ENCODE peak calls at places on chromosome 20, in ten cellular contexts. N, B, X, H, L, I, J, D, V and P are unnamed samples.

GRCh38 chr20:56957737-56958553 is 308.5 kb downstream of the BMP7 start:
- DNase-seq in N (peak), B (no peak), X (no peak), H (no peak), L (no peak), I (no peak), J (no peak), D (no peak), V (no peak), P (no peak)

GRCh38 chr20:50281831-50282591 is 91.4 kb downstream of the CEBPB start:
- DNase-seq in N (no peak), B (no peak), X (no peak), H (no peak), L (no peak), I (no peak), J (no peak), D (no peak), V (no peak), P (no peak)

GRCh38 chr20:32396656-32397160 is 38.6 kb downstream of the ASXL1 start:
- DNase-seq in N (peak), B (no peak), X (no peak), H (no peak), L (no peak), I (no peak), J (peak), D (no peak), V (no peak), P (no peak)

GRCh38 chr20:19974621-19975435 is 42.3 kb upstream of the NAA20 start:
- DNase-seq in N (peak), B (peak), X (no peak), H (peak), L (peak), I (peak), J (peak), D (peak), V (no peak), P (peak)

GRCh38 chr20:9616455-9616805 is 102.0 kb downstream of the LAMP5 start:
- DNase-seq in N (no peak), B (no peak), X (no peak), H (no peak), L (no peak), I (no peak), J (no peak), D (no peak), V (no peak), P (no peak)

GRCh38 chr20:46009847-46010246 is 1.1 kb downstream of the MMP9 start:
- DNase-seq in N (no peak), B (no peak), X (no peak), H (no peak), L (no peak), I (no peak), J (no peak), D (no peak), V (no peak), P (no peak)

GRCh38 chr20:51531712-51532456 is 10.6 kb downstream of the NFATC2 start:
- DNase-seq in N (no peak), B (no peak), X (no peak), H (no peak), L (no peak), I (no peak), J (no peak), D (no peak), V (no peak), P (no peak)

GRCh38 chr20:258963-259362 is 1.4 kb downstream of the DEFB132 start:
- DNase-seq in N (peak), B (no peak), X (no peak), H (no peak), L (no peak), I (peak), J (peak), D (no peak), V (no peak), P (peak)

GRCh38 chr20:8994045-8994444 is 74.8 kb upstream of the PLCB4 start:
- DNase-seq in N (no peak), B (no peak), X (no peak), H (no peak), L (no peak), I (no peak), J (no peak), D (no peak), V (no peak), P (no peak)

GRCh38 chr20:4956200-4956810 is 45.0 kb downstream of the SLC23A2 start:
- DNase-seq in N (peak), B (no peak), X (no peak), H (no peak), L (no peak), I (no peak), J (peak), D (no peak), V (no peak), P (peak)

GRCh38 chr20:56091635-56092180 is 86.4 kb upstream of the CBLN4 start:
- DNase-seq in N (no peak), B (no peak), X (no peak), H (no peak), L (no peak), I (no peak), J (no peak), D (no peak), V (no peak), P (peak)

GRCh38 chr20:56400001-56400640 is 7.7 kb downstream of the CSTF1 start:
- DNase-seq in N (peak), B (peak), X (peak), H (peak), L (no peak), I (peak), J (peak), D (no peak), V (peak), P (peak)

GRCh38 chr20:59873409-59873808 is 60.0 kb downstream of the SYCP2 start:
- DNase-seq in N (no peak), B (no peak), X (no peak), H (no peak), L (no peak), I (no peak), J (no peak), D (no peak), V (no peak), P (no peak)

GRCh38 chr20:49700411-49701185 is 13.1 kb downstream of the B4GALT5 start:
- DNase-seq in N (peak), B (no peak), X (no peak), H (no peak), L (no peak), I (peak), J (peak), D (no peak), V (no peak), P (peak)

GRCh38 chr20:61561111-61561830 is 309.2 kb downstream of the CDH4 start:
- DNase-seq in N (no peak), B (no peak), X (no peak), H (no peak), L (no peak), I (no peak), J (no peak), D (no peak), V (no peak), P (no peak)

GRCh38 chr20:55166063-55166462 is 690.7 kb downstream of the DOK5 start:
- DNase-seq in N (no peak), B (no peak), X (no peak), H (no peak), L (no peak), I (no peak), J (no peak), D (no peak), V (no peak), P (no peak)

GRCh38 chr20:47348539-47349142 is 7.9 kb downstream of the ZMYND8 start:
- DNase-seq in N (no peak), B (no peak), X (no peak), H (no peak), L (no peak), I (no peak), J (peak), D (no peak), V (no peak), P (no peak)

GRCh38 chr20:62953839-62954703 is 1.6 kb downstream of the SLC17A9 start:
- DNase-seq in N (peak), B (peak), X (peak), H (no peak), L (peak), I (peak), J (peak), D (peak), V (peak), P (peak)

GRCh38 chr20:29874476-29875202 is 1382.8 kb upstream of the DEFB115 start:
- DNase-seq in N (no peak), B (no peak), X (no peak), H (no peak), L (no peak), I (no peak), J (no peak), D (no peak), V (no peak), P (no peak)